ENCODE peak calls at places on chromosome 17, in seven cellular contexts. M is CD8-positive, alpha-beta T cell; Y is stimulated activated CD8-positive, alpha-beta memory T cell treated with anti-CD3 and anti-CD28 coated beads, Interleukin-4, amount 100 ng/mL, for 1 hour; K is T-helper 1 cell; Q is activated CD4-positive, CD25-positive, alpha-beta regulatory T cell; N is RCC 7860; W is GM19239. J is an unnamed sample.

GRCh38 chr17:72270530-72270929 is 149.7 kb downstream of the SOX9 start:
- DNase-seq in Y (no peak), K (no peak), M (no peak), W (no peak), N (no peak), Q (no peak), J (no peak)

GRCh38 chr17:83119987-83120864 is 40.8 kb downstream of the METRNL start:
- DNase-seq in N (no peak), M (no peak), W (peak), Q (no peak), K (no peak), Y (no peak), J (no peak)

GRCh38 chr17:35127751-35128514 is 6.5 kb downstream of the FNDC8 start:
- DNase-seq in M (no peak), Y (no peak), W (no peak), N (no peak), K (no peak), Q (no peak), J (no peak)

GRCh38 chr17:63075969-63076368 is 109.9 kb downstream of the TANC2 start:
- DNase-seq in N (no peak), M (no peak), W (no peak), K (no peak), Q (no peak), Y (no peak), J (no peak)

GRCh38 chr17:7549401-7550055 is 670 bp downstream of the TNFSF12 start:
- DNase-seq in M (peak), W (no peak), Q (no peak), N (no peak), Y (no peak), K (no peak), J (no peak)

GRCh38 chr17:38476549-38476948 is 48.3 kb downstream of the ARHGAP23 start:
- DNase-seq in M (no peak), N (no peak), W (no peak), Q (no peak), Y (no peak), K (no peak), J (no peak)

GRCh38 chr17:69882281-69882680 is 192.7 kb upstream of the KCNJ16 start:
- DNase-seq in M (no peak), Y (no peak), W (no peak), Q (no peak), K (no peak), N (no peak), J (no peak)

GRCh38 chr17:50660042-50660886 is 25.6 kb downstream of the ABCC3 start:
- DNase-seq in N (peak), M (no peak), Q (no peak), Y (no peak), W (no peak), K (no peak), J (no peak)

GRCh38 chr17:7215652-7216139 is 3.9 kb downstream of the DLG4 start:
- DNase-seq in K (no peak), Q (no peak), W (no peak), Y (no peak), N (no peak), M (no peak), J (no peak)